ENCODE peak calls at places on chromosomes 2 and 18, in six cellular contexts. K is choroid plexus epithelial cell, B is WERI-Rb-1, Y is BE2C, R is brain microvascular endothelial cell, V is fibroblast of the aortic adventitia. E is an unnamed sample.
A peak's percentile ranks its signal among the peaks of the same experiment; 100 is the strongest.

GRCh38 chr2:60119778-60120177 is 433.7 kb downstream of the BCL11A start:
- DNase-seq in K (no peak), B (no peak), Y (no peak), R (no peak), V (no peak), E (no peak)

GRCh38 chr2:216551234-216551633 is 52.6 kb downstream of the RPL37A start:
- DNase-seq in K (peak; percentile 83), B (no peak), Y (no peak), R (peak; percentile 58), V (peak; percentile 69), E (peak; percentile 82)

GRCh38 chr2:46460991-46461715 is 18.2 kb upstream of the TMEM247 start:
- DNase-seq in K (peak; percentile 73), B (peak; percentile 74), Y (peak; percentile 73), R (peak; percentile 54), V (peak; percentile 75), E (peak; percentile 72)

GRCh38 chr2:106108351-106108750 is 85.8 kb downstream of the UXS1 start:
- DNase-seq in K (peak; percentile 83), B (no peak), Y (no peak), R (peak; percentile 28), V (peak; percentile 51), E (peak; percentile 30)

GRCh38 chr2:42906557-42907380 is 114.4 kb upstream of the HAAO start:
- DNase-seq in K (peak; percentile 40), B (peak; percentile 71), Y (peak; percentile 91), R (no peak), V (peak; percentile 63), E (peak; percentile 68)

GRCh38 chr2:207408086-207408794 is 121.5 kb upstream of the CREB1 start:
- DNase-seq in K (peak; percentile 28), B (no peak), Y (no peak), R (no peak), V (peak; percentile 74), E (no peak)

GRCh38 chr2:197240018-197240712 is 70.4 kb downstream of the ANKRD44 start:
- DNase-seq in K (no peak), B (no peak), Y (no peak), R (no peak), V (no peak), E (no peak)

GRCh38 chr2:64479259-64480198 is 25.6 kb downstream of the LGALSL start:
- DNase-seq in K (no peak), B (no peak), Y (no peak), R (no peak), V (no peak), E (no peak)

GRCh38 chr18:28884304-28884703 is 707.4 kb upstream of the CDH2 start:
- DNase-seq in K (no peak), B (no peak), Y (no peak), R (no peak), V (no peak), E (no peak)

GRCh38 chr2:140814141-140814540 is 1316.7 kb downstream of the LRP1B start:
- DNase-seq in K (no peak), B (no peak), Y (no peak), R (no peak), V (no peak), E (no peak)

GRCh38 chr18:24326211-24326610 is 71.4 kb downstream of the OSBPL1A start:
- DNase-seq in K (no peak), B (no peak), Y (no peak), R (no peak), V (no peak), E (no peak)

GRCh38 chr2:206112108-206112507 is 26.1 kb upstream of the INO80D start:
- DNase-seq in K (no peak), B (no peak), Y (no peak), R (no peak), V (no peak), E (no peak)

GRCh38 chr2:111135910-111136297 is 15.2 kb downstream of the BCL2L11 start:
- DNase-seq in K (peak; percentile 90), B (peak; percentile 42), Y (peak; percentile 32), R (peak; percentile 48), V (peak; percentile 88), E (peak; percentile 6)

GRCh38 chr2:168348076-168348475 is 100.7 kb upstream of the STK39 start:
- DNase-seq in K (peak; percentile 81), B (peak; percentile 65), Y (peak; percentile 63), R (peak; percentile 48), V (peak; percentile 22), E (peak; percentile 33)

GRCh38 chr2:221402072-221402471 is 170.0 kb downstream of the EPHA4 start:
- DNase-seq in K (peak; percentile 52), B (no peak), Y (no peak), R (peak; percentile 53), V (peak; percentile 5), E (no peak)

GRCh38 chr2:180472133-180472532 is 465.0 kb upstream of the CWC22 start:
- DNase-seq in K (peak; percentile 22), B (no peak), Y (no peak), R (no peak), V (peak; percentile 77), E (peak; percentile 70)

GRCh38 chr18:53422896-53423295 is 801.6 kb downstream of the MBD2 start:
- DNase-seq in K (no peak), B (no peak), Y (no peak), R (no peak), V (no peak), E (no peak)

GRCh38 chr2:96344011-96344410 is 8.4 kb downstream of the NCAPH start:
- DNase-seq in K (peak; percentile 87), B (no peak), Y (no peak), R (peak; percentile 42), V (no peak), E (no peak)

GRCh38 chr2:237616373-237617304 is 10.7 kb upstream of the LRRFIP1 start:
- DNase-seq in K (peak; percentile 60), B (no peak), Y (no peak), R (peak; percentile 69), V (peak; percentile 91), E (peak; percentile 76)

GRCh38 chr2:186274936-186275575 is 211.0 kb upstream of the ZC3H15 start:
- DNase-seq in K (peak; percentile 78), B (no peak), Y (no peak), R (peak; percentile 59), V (peak; percentile 44), E (peak; percentile 20)

GRCh38 chr18:607930-608329 is 11.1 kb downstream of the CLUL1 start:
- DNase-seq in K (no peak), B (no peak), Y (no peak), R (no peak), V (no peak), E (no peak)

GRCh38 chr2:70697603-70698383 is 70.2 kb downstream of the ADD2 start:
- DNase-seq in K (no peak), B (no peak), Y (no peak), R (no peak), V (no peak), E (no peak)

GRCh38 chr2:145258903-145259579 is 739.1 kb upstream of the ZEB2 start:
- DNase-seq in K (peak; percentile 37), B (no peak), Y (no peak), R (peak; percentile 9), V (no peak), E (no peak)

GRCh38 chr18:2680216-2680792 is 24.8 kb downstream of the SMCHD1 start:
- DNase-seq in K (peak; percentile 8), B (no peak), Y (no peak), R (no peak), V (no peak), E (peak; percentile 63)

GRCh38 chr2:23602113-23602512 is 217.1 kb downstream of the KLHL29 start:
- DNase-seq in K (peak; percentile 77), B (no peak), Y (no peak), R (peak; percentile 86), V (peak; percentile 36), E (peak; percentile 33)

GRCh38 chr18:27685807-27686412 is 491.0 kb downstream of the CDH2 start:
- DNase-seq in K (peak; percentile 80), B (peak; percentile 43), Y (peak; percentile 40), R (peak; percentile 60), V (peak; percentile 67), E (peak; percentile 54)
- TF ChIP-seq CTCF in K (peak; percentile 91), B (peak; percentile 46), Y (peak; percentile 68), R (peak; percentile 85), V (peak; percentile 84), E (peak; percentile 80)

GRCh38 chr2:226771067-226771466 is 28.6 kb downstream of the IRS1 start:
- DNase-seq in K (no peak), B (no peak), Y (no peak), R (no peak), V (no peak), E (no peak)
- H3K4me3 ChIP-seq in K (no peak overlapping the region), B (no peak overlapping the region), Y (no peak overlapping the region), R (no peak overlapping the region), V (no peak overlapping the region), E (no peak overlapping the region)

GRCh38 chr18:25592804-25593360 is 240.9 kb upstream of the ZNF521 start:
- DNase-seq in K (no peak), B (no peak), Y (no peak), R (no peak), V (no peak), E (no peak)
- TF ChIP-seq CTCF in K (no peak), B (no peak), Y (no peak), R (peak; percentile 15), V (no peak), E (no peak)

DNA sequence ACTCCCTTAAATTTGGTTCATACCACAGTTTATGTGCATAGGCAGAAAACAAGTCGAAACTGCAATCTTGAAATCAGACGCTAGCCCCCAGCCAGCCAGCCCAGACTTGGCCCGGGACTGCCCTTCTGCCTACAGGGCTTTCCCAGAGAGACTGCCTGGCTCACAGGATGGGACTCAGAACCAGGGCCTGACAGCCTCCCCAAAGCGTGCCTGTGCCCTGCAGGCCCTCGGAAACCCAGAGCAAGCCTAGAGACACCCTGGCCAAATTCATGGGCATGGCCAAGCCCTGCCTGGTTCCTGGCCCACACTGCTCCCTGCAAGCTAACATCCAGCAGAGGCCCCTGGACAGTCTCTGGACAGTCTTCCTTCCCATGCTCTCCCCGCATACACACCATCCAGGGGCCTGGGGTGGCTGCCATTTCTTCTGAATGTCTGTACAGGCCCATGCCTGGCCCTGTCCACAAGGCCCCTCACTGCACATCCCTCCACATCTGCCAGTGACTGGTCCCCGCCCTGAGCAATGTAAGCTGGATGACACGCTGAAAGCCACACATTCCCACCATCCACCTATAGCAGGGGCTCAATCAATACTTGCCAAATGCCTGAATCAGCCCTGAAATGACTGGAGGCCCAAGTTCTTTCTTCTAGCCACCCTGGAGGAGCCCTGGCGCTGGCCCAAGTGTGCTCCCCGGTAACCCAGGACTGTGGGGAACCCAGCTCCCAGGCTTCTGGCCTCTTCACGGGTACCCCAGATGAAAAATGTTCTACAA is 73.1 kb downstream of the HDAC4 start:
- DNase-seq in K (no peak), B (no peak), Y (no peak), R (no peak), V (no peak), E (no peak)
- H3K4me3 ChIP-seq in K (no peak overlapping the region), B (no peak overlapping the region), Y (no peak overlapping the region), R (no peak overlapping the region), V (no peak overlapping the region), E (no peak overlapping the region)

GRCh38 chr2:68812256-68812655 is 58.9 kb downstream of the BMP10 start:
- DNase-seq in K (no peak), B (no peak), Y (no peak), R (peak; percentile 29), V (no peak), E (no peak)
- TF ChIP-seq CTCF in K (no peak), B (no peak), Y (no peak), R (peak; percentile 12), V (no peak), E (no peak)

E was measured in fibroblast of villous mesenchyme.